ENCODE peak calls at places on chromosomes 2 and 18, in five cellular contexts. N, J, Y, C and T are unnamed samples.

GRCh38 chr2:147177449-147177848 is 667.4 kb upstream of the ACVR2A start:
- DNase-seq in N (no peak), J (no peak), Y (no peak), C (no peak), T (no peak)

GRCh38 chr18:73980289-73980979 is 167.2 kb downstream of the FBXO15 start:
- DNase-seq in N (no peak), J (peak; percentile 27), Y (peak; percentile 68), C (peak; percentile 16), T (peak; percentile 9)

GRCh38 chr2:71045841-71046495 is 22.5 kb upstream of the NAGK start:
- DNase-seq in N (no peak), J (no peak), Y (no peak), C (no peak), T (no peak)

GRCh38 chr2:115635440-115635839 is 1193.0 kb downstream of the DPP10 start:
- DNase-seq in N (no peak), J (no peak), Y (no peak), C (no peak), T (no peak)

GRCh38 chr2:69012310-69013122 is 463 bp upstream of the ANTXR1 start:
- DNase-seq in N (no peak), J (peak; percentile 85), Y (no peak), C (peak; percentile 66), T (peak; percentile 66)

GRCh38 chr2:82811946-82812345 is 1647.1 kb downstream of the SUCLG1 start:
- DNase-seq in N (no peak), J (no peak), Y (no peak), C (no peak), T (no peak)

GRCh38 chr18:21686282-21687105 is 18.1 kb downstream of the ABHD3 start:
- DNase-seq in N (no peak), J (no peak), Y (no peak), C (peak; percentile 52), T (peak; percentile 95)

GRCh38 chr2:174633621-174633927 is 36.0 kb upstream of the WIPF1 start:
- DNase-seq in N (no peak), J (no peak), Y (no peak), C (no peak), T (no peak)

GRCh38 chr2:240670402-240670801 is 12.3 kb downstream of the AQP12B start:
- DNase-seq in N (no peak), J (no peak), Y (no peak), C (no peak), T (no peak)

GRCh38 chr2:240670950-240671349 is 11.7 kb downstream of the AQP12B start:
- DNase-seq in N (no peak), J (no peak), Y (no peak), C (no peak), T (no peak)

GRCh38 chr2:240672701-240673190 is 9.9 kb downstream of the AQP12B start:
- DNase-seq in N (no peak), J (no peak), Y (peak; percentile 54), C (no peak), T (no peak)

GRCh38 chr2:240672076-240672700 is 10.5 kb downstream of the AQP12B start:
- DNase-seq in N (no peak), J (no peak), Y (no peak), C (no peak), T (no peak)
- TF ChIP-seq ESRRA in N (no peak), J (no peak), Y (no peak), C (no peak), T (no peak)

GRCh38 chr18:58788971-58789797 is 75.5 kb upstream of the ZNF532 start:
- DNase-seq in N (no peak), J (peak; percentile 97), Y (no peak), C (no peak), T (peak; percentile 15)
- TF ChIP-seq ESRRA in N (no peak), J (no peak), Y (no peak), C (no peak), T (no peak)

DNA sequence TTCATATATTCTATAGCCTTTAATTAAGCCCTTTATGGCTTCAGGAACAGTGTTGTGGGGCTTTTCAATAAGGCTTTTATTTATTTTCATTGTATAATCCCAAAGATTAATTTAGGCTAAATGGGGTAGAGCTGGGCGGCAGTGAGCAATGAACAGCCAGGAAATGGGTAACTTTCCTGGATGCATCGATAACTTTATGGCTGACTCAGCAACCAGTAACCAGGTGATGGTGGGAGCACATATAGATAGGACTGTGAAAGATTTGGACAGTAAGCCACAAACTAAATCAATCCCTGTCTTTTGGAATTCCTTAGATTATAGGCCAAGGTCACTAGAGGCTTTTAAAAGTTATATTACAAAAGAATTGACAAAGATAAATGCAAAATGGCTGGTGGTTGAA is 1260.6 kb upstream of the CELF4 start:
- DNase-seq in N (no peak), J (no peak), Y (no peak), C (no peak), T (no peak)
- TF ChIP-seq ESRRA in N (no peak), J (no peak), Y (no peak), C (no peak), T (no peak)

GRCh38 chr18:58781627-58782194 is 83.0 kb upstream of the ZNF532 start:
- DNase-seq in N (peak; percentile 57), J (peak; percentile 89), Y (peak; percentile 86), C (peak; percentile 50), T (peak; percentile 59)

GRCh38 chr18:58787750-58788149 is 76.9 kb upstream of the ZNF532 start:
- DNase-seq in N (no peak), J (peak; percentile 37), Y (no peak), C (no peak), T (no peak)

GRCh38 chr18:58785870-58786269 is 78.8 kb upstream of the ZNF532 start:
- DNase-seq in N (no peak), J (peak; percentile 44), Y (no peak), C (no peak), T (no peak)

GRCh38 chr18:58785171-58785805 is 79.4 kb upstream of the ZNF532 start:
- DNase-seq in N (no peak), J (peak; percentile 98), Y (no peak), C (no peak), T (no peak)

GRCh38 chr18:58784601-58785137 is 80.0 kb upstream of the ZNF532 start:
- DNase-seq in N (no peak), J (peak; percentile 97), Y (no peak), C (no peak), T (no peak)
- TF ChIP-seq ESRRA in N (no peak), J (no peak), Y (no peak), C (no peak), T (no peak)

DNA sequence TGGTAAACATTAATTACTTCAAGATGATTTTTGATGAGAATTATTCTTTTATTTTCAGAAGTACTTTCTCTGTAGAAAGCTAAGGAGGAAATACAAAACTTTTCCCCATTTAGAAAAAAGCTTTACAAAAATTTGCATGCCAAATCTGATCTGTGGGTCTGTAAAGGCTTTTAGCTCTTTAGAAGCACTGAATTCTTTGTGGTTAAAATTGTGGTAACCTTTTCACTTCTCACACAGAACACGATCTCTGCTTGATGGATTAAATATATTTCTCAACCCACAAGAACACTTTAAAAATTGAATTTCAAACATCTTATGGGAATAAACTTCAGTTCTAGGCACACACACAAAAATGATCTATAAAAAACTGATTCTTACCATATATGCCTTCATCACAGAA is 63.7 kb downstream of the VIL1 start:
- DNase-seq in N (no peak), J (no peak), Y (no peak), C (no peak), T (no peak)
- TF ChIP-seq ESRRA in N (no peak), J (no peak), Y (no peak), C (no peak), T (no peak)

GRCh38 chr18:23972416-23972815 is 42.1 kb upstream of the TTC39C start:
- DNase-seq in N (peak; percentile 39), J (no peak), Y (no peak), C (no peak), T (no peak)

GRCh38 chr18:23971656-23972230 is 42.8 kb upstream of the TTC39C start:
- DNase-seq in N (no peak), J (no peak), Y (no peak), C (no peak), T (no peak)

GRCh38 chr18:23969664-23970063 is 44.9 kb upstream of the TTC39C start:
- DNase-seq in N (no peak), J (no peak), Y (no peak), C (no peak), T (no peak)

GRCh38 chr18:23968638-23969037 is 45.9 kb upstream of the TTC39C start:
- DNase-seq in N (no peak), J (no peak), Y (no peak), C (no peak), T (no peak)

GRCh38 chr18:23970161-23971153 is 44.1 kb upstream of the TTC39C start:
- DNase-seq in N (peak; percentile 42), J (no peak), Y (no peak), C (no peak), T (no peak)
- TF ChIP-seq ESRRA in N (no peak), J (no peak), Y (no peak), C (no peak), T (no peak)